ENCODE peak calls at places on chromosomes 12 and 14, in seven cellular contexts. One of them, this sample, is unnamed.

GRCh38 chr12:79690606-79691298 is at the start of gene PAWR:
- DNase-seq in endothelial cell: peak; percentile 79
- DNase-seq in BJ: no peak
- DNase-seq in stimulated activated CD4-positive, alpha-beta T cell treated with anti-CD3 and anti-CD28 coated beads, Interleukin-2, amount 100 ng/mL, for 24 hours: peak; percentile 34
- DNase-seq in body of pancreas: peak; percentile 84
- DNase-seq in C1 segment of cervical spinal cord: peak; percentile 27
- DNase-seq in epithelial cell of prostate: no peak
- DNase-seq in this sample: peak; percentile 72

GRCh38 chr14:35122696-35123387 is 490 bp downstream of the PRORP start:
- DNase-seq in endothelial cell: no peak
- DNase-seq in stimulated activated CD4-positive, alpha-beta T cell treated with anti-CD3 and anti-CD28 coated beads, Interleukin-2, amount 100 ng/mL, for 24 hours: peak; percentile 17
- DNase-seq in epithelial cell of prostate: no peak
- DNase-seq in C1 segment of cervical spinal cord: peak; percentile 55
- DNase-seq in body of pancreas: no peak
- DNase-seq in BJ: no peak
- DNase-seq in this sample: peak; percentile 69

GRCh38 chr12:57516617-57517153 is 3.6 kb downstream of the DDIT3 start:
- DNase-seq in stimulated activated CD4-positive, alpha-beta T cell treated with anti-CD3 and anti-CD28 coated beads, Interleukin-2, amount 100 ng/mL, for 24 hours: no peak
- DNase-seq in BJ: no peak
- DNase-seq in body of pancreas: no peak
- DNase-seq in C1 segment of cervical spinal cord: no peak
- DNase-seq in epithelial cell of prostate: no peak
- DNase-seq in endothelial cell: no peak
- DNase-seq in this sample: no peak

GRCh38 chr12:55847033-55847432 is 4.3 kb upstream of the MMP19 start:
- DNase-seq in C1 segment of cervical spinal cord: no peak
- DNase-seq in endothelial cell: no peak
- DNase-seq in epithelial cell of prostate: no peak
- DNase-seq in body of pancreas: no peak
- DNase-seq in BJ: no peak
- DNase-seq in stimulated activated CD4-positive, alpha-beta T cell treated with anti-CD3 and anti-CD28 coated beads, Interleukin-2, amount 100 ng/mL, for 24 hours: peak; percentile 25
- DNase-seq in this sample: no peak

GRCh38 chr12:88578274-88578673 is 2.0 kb downstream of the KITLG start:
- DNase-seq in epithelial cell of prostate: no peak
- DNase-seq in stimulated activated CD4-positive, alpha-beta T cell treated with anti-CD3 and anti-CD28 coated beads, Interleukin-2, amount 100 ng/mL, for 24 hours: no peak
- DNase-seq in body of pancreas: no peak
- DNase-seq in C1 segment of cervical spinal cord: no peak
- DNase-seq in endothelial cell: no peak
- DNase-seq in BJ: no peak
- DNase-seq in this sample: peak; percentile 21

GRCh38 chr12:27703720-27704452 is 6.7 kb upstream of the MRPS35 start:
- DNase-seq in C1 segment of cervical spinal cord: no peak
- DNase-seq in body of pancreas: peak; percentile 73
- DNase-seq in endothelial cell: peak; percentile 80
- DNase-seq in BJ: peak; percentile 61
- DNase-seq in stimulated activated CD4-positive, alpha-beta T cell treated with anti-CD3 and anti-CD28 coated beads, Interleukin-2, amount 100 ng/mL, for 24 hours: peak; percentile 74
- DNase-seq in epithelial cell of prostate: peak; percentile 50
- DNase-seq in this sample: peak; percentile 56

GRCh38 chr12:601976-602699 is 61.1 kb downstream of the NINJ2 start:
- DNase-seq in body of pancreas: no peak
- DNase-seq in endothelial cell: no peak
- DNase-seq in BJ: no peak
- DNase-seq in epithelial cell of prostate: no peak
- DNase-seq in C1 segment of cervical spinal cord: no peak
- DNase-seq in stimulated activated CD4-positive, alpha-beta T cell treated with anti-CD3 and anti-CD28 coated beads, Interleukin-2, amount 100 ng/mL, for 24 hours: no peak
- DNase-seq in this sample: no peak

GRCh38 chr12:75622492-75622891 is 111.1 kb upstream of the KRR1 start:
- DNase-seq in C1 segment of cervical spinal cord: no peak
- DNase-seq in body of pancreas: no peak
- DNase-seq in endothelial cell: no peak
- DNase-seq in epithelial cell of prostate: no peak
- DNase-seq in BJ: no peak
- DNase-seq in stimulated activated CD4-positive, alpha-beta T cell treated with anti-CD3 and anti-CD28 coated beads, Interleukin-2, amount 100 ng/mL, for 24 hours: no peak
- DNase-seq in this sample: no peak

GRCh38 chr12:72207094-72207493 is 65.1 kb upstream of the TRHDE start:
- DNase-seq in epithelial cell of prostate: no peak
- DNase-seq in stimulated activated CD4-positive, alpha-beta T cell treated with anti-CD3 and anti-CD28 coated beads, Interleukin-2, amount 100 ng/mL, for 24 hours: no peak
- DNase-seq in C1 segment of cervical spinal cord: no peak
- DNase-seq in endothelial cell: no peak
- DNase-seq in body of pancreas: no peak
- DNase-seq in BJ: no peak
- DNase-seq in this sample: no peak

GRCh38 chr12:8894378-8894777 is 19.9 kb upstream of the PHC1 start:
- DNase-seq in epithelial cell of prostate: no peak
- DNase-seq in C1 segment of cervical spinal cord: no peak
- DNase-seq in stimulated activated CD4-positive, alpha-beta T cell treated with anti-CD3 and anti-CD28 coated beads, Interleukin-2, amount 100 ng/mL, for 24 hours: no peak
- DNase-seq in BJ: no peak
- DNase-seq in body of pancreas: no peak
- DNase-seq in endothelial cell: no peak
- DNase-seq in this sample: no peak

GRCh38 chr12:18443768-18444437 is 182.6 kb downstream of the PIK3C2G start:
- DNase-seq in C1 segment of cervical spinal cord: no peak
- DNase-seq in epithelial cell of prostate: no peak
- DNase-seq in endothelial cell: no peak
- DNase-seq in BJ: no peak
- DNase-seq in body of pancreas: peak; percentile 23
- DNase-seq in stimulated activated CD4-positive, alpha-beta T cell treated with anti-CD3 and anti-CD28 coated beads, Interleukin-2, amount 100 ng/mL, for 24 hours: no peak
- DNase-seq in this sample: no peak

GRCh38 chr14:33062476-33062875 is 123.8 kb downstream of the NPAS3 start:
- DNase-seq in epithelial cell of prostate: no peak
- DNase-seq in stimulated activated CD4-positive, alpha-beta T cell treated with anti-CD3 and anti-CD28 coated beads, Interleukin-2, amount 100 ng/mL, for 24 hours: no peak
- DNase-seq in C1 segment of cervical spinal cord: no peak
- DNase-seq in BJ: no peak
- DNase-seq in endothelial cell: no peak
- DNase-seq in body of pancreas: no peak
- DNase-seq in this sample: no peak

GRCh38 chr12:4164591-4165558 is 108.7 kb upstream of the CCND2 start:
- DNase-seq in epithelial cell of prostate: no peak
- DNase-seq in C1 segment of cervical spinal cord: no peak
- DNase-seq in endothelial cell: peak; percentile 57
- DNase-seq in stimulated activated CD4-positive, alpha-beta T cell treated with anti-CD3 and anti-CD28 coated beads, Interleukin-2, amount 100 ng/mL, for 24 hours: peak; percentile 71
- DNase-seq in body of pancreas: no peak
- DNase-seq in BJ: no peak
- DNase-seq in this sample: peak; percentile 66

GRCh38 chr14:56874375-56874774 is 64.1 kb upstream of the OTX2 start:
- DNase-seq in body of pancreas: peak; percentile 40
- DNase-seq in epithelial cell of prostate: no peak
- DNase-seq in BJ: no peak
- DNase-seq in endothelial cell: peak; percentile 53
- DNase-seq in stimulated activated CD4-positive, alpha-beta T cell treated with anti-CD3 and anti-CD28 coated beads, Interleukin-2, amount 100 ng/mL, for 24 hours: peak; percentile 3
- DNase-seq in C1 segment of cervical spinal cord: no peak
- DNase-seq in this sample: no peak

GRCh38 chr14:104020471-104020870 is 65.0 kb upstream of the ASPG start:
- DNase-seq in body of pancreas: no peak
- DNase-seq in BJ: no peak
- DNase-seq in epithelial cell of prostate: no peak
- DNase-seq in C1 segment of cervical spinal cord: no peak
- DNase-seq in endothelial cell: no peak
- DNase-seq in stimulated activated CD4-positive, alpha-beta T cell treated with anti-CD3 and anti-CD28 coated beads, Interleukin-2, amount 100 ng/mL, for 24 hours: no peak
- DNase-seq in this sample: no peak

GRCh38 chr14:104931771-104932675 is 7.3 kb downstream of the PLD4 start:
- DNase-seq in stimulated activated CD4-positive, alpha-beta T cell treated with anti-CD3 and anti-CD28 coated beads, Interleukin-2, amount 100 ng/mL, for 24 hours: no peak
- DNase-seq in C1 segment of cervical spinal cord: no peak
- DNase-seq in epithelial cell of prostate: no peak
- DNase-seq in endothelial cell: peak; percentile 27
- DNase-seq in body of pancreas: no peak
- DNase-seq in BJ: no peak
- DNase-seq in this sample: no peak

GRCh38 chr14:74604896-74605295 is 7.1 kb downstream of the LTBP2 start:
- DNase-seq in epithelial cell of prostate: no peak
- DNase-seq in BJ: no peak
- DNase-seq in endothelial cell: no peak
- DNase-seq in C1 segment of cervical spinal cord: no peak
- DNase-seq in body of pancreas: no peak
- DNase-seq in stimulated activated CD4-positive, alpha-beta T cell treated with anti-CD3 and anti-CD28 coated beads, Interleukin-2, amount 100 ng/mL, for 24 hours: no peak
- DNase-seq in this sample: no peak

GRCh38 chr12:80861636-80862378 is 75.9 kb downstream of the LIN7A start:
- DNase-seq in epithelial cell of prostate: no peak
- DNase-seq in stimulated activated CD4-positive, alpha-beta T cell treated with anti-CD3 and anti-CD28 coated beads, Interleukin-2, amount 100 ng/mL, for 24 hours: no peak
- DNase-seq in endothelial cell: no peak
- DNase-seq in body of pancreas: no peak
- DNase-seq in BJ: no peak
- DNase-seq in C1 segment of cervical spinal cord: no peak
- DNase-seq in this sample: no peak

GRCh38 chr14:44404599-44405349 is 102.3 kb downstream of the FSCB start:
- DNase-seq in epithelial cell of prostate: no peak
- DNase-seq in body of pancreas: no peak
- DNase-seq in stimulated activated CD4-positive, alpha-beta T cell treated with anti-CD3 and anti-CD28 coated beads, Interleukin-2, amount 100 ng/mL, for 24 hours: no peak
- DNase-seq in endothelial cell: no peak
- DNase-seq in BJ: no peak
- DNase-seq in C1 segment of cervical spinal cord: no peak
- DNase-seq in this sample: no peak

GRCh38 chr14:35213869-35214387 is 78.3 kb upstream of the PSMA6 start:
- DNase-seq in endothelial cell: no peak
- DNase-seq in body of pancreas: no peak
- DNase-seq in C1 segment of cervical spinal cord: no peak
- DNase-seq in BJ: no peak
- DNase-seq in epithelial cell of prostate: no peak
- DNase-seq in stimulated activated CD4-positive, alpha-beta T cell treated with anti-CD3 and anti-CD28 coated beads, Interleukin-2, amount 100 ng/mL, for 24 hours: no peak
- DNase-seq in this sample: peak; percentile 67

GRCh38 chr12:55720894-55721444 is 776 bp downstream of the RDH5 start:
- DNase-seq in BJ: no peak
- DNase-seq in C1 segment of cervical spinal cord: peak; percentile 48
- DNase-seq in epithelial cell of prostate: no peak
- DNase-seq in body of pancreas: peak; percentile 90
- DNase-seq in endothelial cell: peak; percentile 38
- DNase-seq in stimulated activated CD4-positive, alpha-beta T cell treated with anti-CD3 and anti-CD28 coated beads, Interleukin-2, amount 100 ng/mL, for 24 hours: no peak
- DNase-seq in this sample: peak; percentile 83

GRCh38 chr12:23795494-23795893 is 154.0 kb downstream of the SOX5 start:
- DNase-seq in body of pancreas: no peak
- DNase-seq in BJ: no peak
- DNase-seq in endothelial cell: no peak
- DNase-seq in epithelial cell of prostate: no peak
- DNase-seq in C1 segment of cervical spinal cord: no peak
- DNase-seq in stimulated activated CD4-positive, alpha-beta T cell treated with anti-CD3 and anti-CD28 coated beads, Interleukin-2, amount 100 ng/mL, for 24 hours: no peak
- DNase-seq in this sample: no peak

GRCh38 chr12:42691991-42692557 is 102.5 kb upstream of the PRICKLE1 start:
- DNase-seq in epithelial cell of prostate: no peak
- DNase-seq in body of pancreas: no peak
- DNase-seq in endothelial cell: no peak
- DNase-seq in BJ: no peak
- DNase-seq in stimulated activated CD4-positive, alpha-beta T cell treated with anti-CD3 and anti-CD28 coated beads, Interleukin-2, amount 100 ng/mL, for 24 hours: no peak
- DNase-seq in C1 segment of cervical spinal cord: no peak
- DNase-seq in this sample: no peak

GRCh38 chr12:127570793-127571360 is 696.1 kb upstream of the TMEM132C start:
- DNase-seq in endothelial cell: no peak
- DNase-seq in C1 segment of cervical spinal cord: no peak
- DNase-seq in epithelial cell of prostate: no peak
- DNase-seq in body of pancreas: no peak
- DNase-seq in BJ: no peak
- DNase-seq in stimulated activated CD4-positive, alpha-beta T cell treated with anti-CD3 and anti-CD28 coated beads, Interleukin-2, amount 100 ng/mL, for 24 hours: no peak
- DNase-seq in this sample: no peak

GRCh38 chr12:12791756-12792346 is 6.4 kb downstream of the APOLD1 start:
- DNase-seq in C1 segment of cervical spinal cord: no peak
- DNase-seq in body of pancreas: no peak
- DNase-seq in stimulated activated CD4-positive, alpha-beta T cell treated with anti-CD3 and anti-CD28 coated beads, Interleukin-2, amount 100 ng/mL, for 24 hours: no peak
- DNase-seq in endothelial cell: no peak
- DNase-seq in epithelial cell of prostate: no peak
- DNase-seq in BJ: no peak
- DNase-seq in this sample: peak; percentile 63

GRCh38 chr12:43316506-43316905 is 235.5 kb downstream of the ADAMTS20 start:
- DNase-seq in body of pancreas: no peak
- DNase-seq in stimulated activated CD4-positive, alpha-beta T cell treated with anti-CD3 and anti-CD28 coated beads, Interleukin-2, amount 100 ng/mL, for 24 hours: no peak
- DNase-seq in BJ: no peak
- DNase-seq in C1 segment of cervical spinal cord: no peak
- DNase-seq in endothelial cell: no peak
- DNase-seq in epithelial cell of prostate: no peak
- DNase-seq in this sample: no peak

GRCh38 chr14:69464829-69465228 is 19.7 kb upstream of the PLEKHD1 start:
- DNase-seq in stimulated activated CD4-positive, alpha-beta T cell treated with anti-CD3 and anti-CD28 coated beads, Interleukin-2, amount 100 ng/mL, for 24 hours: no peak
- DNase-seq in endothelial cell: no peak
- DNase-seq in epithelial cell of prostate: no peak
- DNase-seq in body of pancreas: no peak
- DNase-seq in C1 segment of cervical spinal cord: no peak
- DNase-seq in BJ: peak; percentile 25
- DNase-seq in this sample: peak; percentile 96

GRCh38 chr14:73786942-73787759 is 64.5 kb upstream of the PTGR2 start:
- DNase-seq in stimulated activated CD4-positive, alpha-beta T cell treated with anti-CD3 and anti-CD28 coated beads, Interleukin-2, amount 100 ng/mL, for 24 hours: peak; percentile 67
- DNase-seq in body of pancreas: peak; percentile 72
- DNase-seq in BJ: no peak
- DNase-seq in endothelial cell: peak; percentile 61
- DNase-seq in C1 segment of cervical spinal cord: peak; percentile 41
- DNase-seq in epithelial cell of prostate: no peak
- DNase-seq in this sample: no peak

GRCh38 chr14:75566321-75566720 is 12.1 kb upstream of the FLVCR2 start:
- DNase-seq in BJ: no peak
- DNase-seq in C1 segment of cervical spinal cord: no peak
- DNase-seq in endothelial cell: no peak
- DNase-seq in stimulated activated CD4-positive, alpha-beta T cell treated with anti-CD3 and anti-CD28 coated beads, Interleukin-2, amount 100 ng/mL, for 24 hours: peak; percentile 82
- DNase-seq in epithelial cell of prostate: peak; percentile 31
- DNase-seq in body of pancreas: no peak
- DNase-seq in this sample: no peak

GRCh38 chr12:6321905-6322304 is 11.4 kb downstream of the PLEKHG6 start:
- DNase-seq in body of pancreas: no peak
- DNase-seq in epithelial cell of prostate: no peak
- DNase-seq in C1 segment of cervical spinal cord: no peak
- DNase-seq in stimulated activated CD4-positive, alpha-beta T cell treated with anti-CD3 and anti-CD28 coated beads, Interleukin-2, amount 100 ng/mL, for 24 hours: no peak
- DNase-seq in BJ: no peak
- DNase-seq in endothelial cell: no peak
- DNase-seq in this sample: no peak